ENCODE peak calls at places on chromosomes 3 and 15, in ten cellular contexts. I is lower leg skin, J is spleen, H is breast epithelium, N is prostate gland, B is tibial nerve, R is A549, V is heart left ventricle, L is transverse colon, P is IMR-90. U is an unnamed sample.

GRCh38 chr3:46942079-46942478 is 34.5 kb downstream of the CCDC12 start:
- DNase-seq in P (no peak), B (no peak), J (peak), R (no peak), I (no peak), N (no peak), L (peak), V (peak), H (no peak), U (no peak)

GRCh38 chr15:77904436-77904821 is 173.1 kb downstream of the TBC1D2B start:
- DNase-seq in N (no peak), L (no peak), B (no peak), J (peak), H (no peak), R (no peak), I (no peak), P (no peak), V (peak), U (no peak)

GRCh38 chr3:109927726-109928125 is 590.4 kb upstream of the DPPA4 start:
- DNase-seq in H (no peak), L (no peak), V (no peak), I (no peak), P (peak), J (no peak), B (no peak), R (peak), N (no peak), U (no peak)

GRCh38 chr3:141114816-141115458 is 63.8 kb downstream of the SPSB4 start:
- DNase-seq in I (peak), L (no peak), N (no peak), V (no peak), J (no peak), R (peak), H (no peak), P (no peak), B (no peak), U (peak)

GRCh38 chr3:12371525-12372140 is 82.8 kb downstream of the PPARG start:
- DNase-seq in I (no peak), P (peak), H (no peak), V (peak), N (no peak), L (no peak), B (no peak), J (no peak), R (no peak), U (no peak)

GRCh38 chr15:80507638-80508316 is 103.6 kb downstream of the ARNT2 start:
- DNase-seq in I (no peak), L (no peak), H (peak), V (no peak), N (no peak), J (no peak), R (no peak), B (no peak), P (peak), U (peak)

GRCh38 chr3:121574449-121574848 is 6.7 kb downstream of the ARGFX start:
- DNase-seq in N (no peak), H (no peak), V (no peak), P (peak), R (peak), J (no peak), B (no peak), L (peak), I (no peak), U (no peak)

GRCh38 chr3:126125341-126125740 is 41.4 kb upstream of the SLC41A3 start:
- DNase-seq in N (no peak), V (no peak), I (no peak), J (peak), B (no peak), R (no peak), L (peak), H (no peak), P (no peak), U (peak)

GRCh38 chr15:45378149-45378912 is at the start of gene GATM:
- DNase-seq in V (peak), P (peak), B (peak), N (peak), L (peak), J (peak), I (peak), H (peak), R (peak), U (no peak)

GRCh38 chr15:78072080-78072892 is 5.2 kb downstream of the TBC1D2B start:
- DNase-seq in J (no peak), R (no peak), N (no peak), V (no peak), I (no peak), H (no peak), B (no peak), L (peak), P (peak), U (no peak)

GRCh38 chr3:184740509-184741258 is 28.8 kb upstream of the MAGEF1 start:
- DNase-seq in V (no peak), R (no peak), J (peak), B (no peak), H (peak), P (peak), L (no peak), I (peak), N (peak), U (no peak)

GRCh38 chr15:80904941-80905532 is 84.6 kb downstream of the MESD start:
- DNase-seq in B (no peak), J (peak), V (no peak), I (no peak), R (no peak), L (no peak), P (peak), N (no peak), H (no peak), U (no peak)

GRCh38 chr3:87435926-87436630 is 159.7 kb upstream of the POU1F1 start:
- DNase-seq in N (no peak), R (no peak), P (no peak), H (no peak), I (no peak), L (no peak), J (no peak), B (no peak), V (no peak), U (no peak)

GRCh38 chr15:100515758-100516157 is 13.0 kb downstream of the CERS3 start:
- DNase-seq in R (no peak), B (no peak), N (no peak), P (no peak), J (no peak), H (no peak), V (no peak), L (no peak), I (no peak), U (no peak)

GRCh38 chr3:39962566-39962965 is 153.2 kb downstream of the MYRIP start:
- DNase-seq in J (no peak), R (no peak), N (no peak), B (no peak), V (no peak), H (no peak), P (no peak), I (no peak), L (no peak), U (no peak)

DNA sequence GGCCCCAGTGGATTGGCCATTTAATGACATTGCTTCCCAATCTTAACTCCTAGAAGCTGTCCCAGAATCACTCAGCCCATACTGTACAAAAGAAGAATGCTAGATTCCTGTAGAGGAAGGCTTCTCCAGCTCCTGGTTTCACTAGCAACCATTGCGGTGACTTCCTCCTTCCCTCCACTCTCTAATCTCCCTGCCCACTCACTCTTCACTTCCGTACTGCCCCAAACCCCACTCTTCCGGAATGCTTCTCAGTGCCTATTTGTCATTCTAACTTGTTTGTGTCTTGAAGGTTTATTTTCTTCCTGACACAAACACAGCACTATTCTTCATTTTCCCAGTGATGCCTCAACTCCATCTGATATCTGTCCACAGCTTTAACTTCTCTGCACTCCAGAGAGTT is 97.1 kb upstream of the SPATA16 start:
- DNase-seq in J (no peak), N (no peak), H (no peak), P (no peak), V (no peak), L (no peak), R (no peak), B (no peak), I (no peak), U (no peak)
- TF ChIP-seq CTCF in J (no peak), N (no peak), H (no peak), P (no peak), V (no peak), L (no peak), R (no peak), B (no peak), I (no peak), U (no peak)

DNA sequence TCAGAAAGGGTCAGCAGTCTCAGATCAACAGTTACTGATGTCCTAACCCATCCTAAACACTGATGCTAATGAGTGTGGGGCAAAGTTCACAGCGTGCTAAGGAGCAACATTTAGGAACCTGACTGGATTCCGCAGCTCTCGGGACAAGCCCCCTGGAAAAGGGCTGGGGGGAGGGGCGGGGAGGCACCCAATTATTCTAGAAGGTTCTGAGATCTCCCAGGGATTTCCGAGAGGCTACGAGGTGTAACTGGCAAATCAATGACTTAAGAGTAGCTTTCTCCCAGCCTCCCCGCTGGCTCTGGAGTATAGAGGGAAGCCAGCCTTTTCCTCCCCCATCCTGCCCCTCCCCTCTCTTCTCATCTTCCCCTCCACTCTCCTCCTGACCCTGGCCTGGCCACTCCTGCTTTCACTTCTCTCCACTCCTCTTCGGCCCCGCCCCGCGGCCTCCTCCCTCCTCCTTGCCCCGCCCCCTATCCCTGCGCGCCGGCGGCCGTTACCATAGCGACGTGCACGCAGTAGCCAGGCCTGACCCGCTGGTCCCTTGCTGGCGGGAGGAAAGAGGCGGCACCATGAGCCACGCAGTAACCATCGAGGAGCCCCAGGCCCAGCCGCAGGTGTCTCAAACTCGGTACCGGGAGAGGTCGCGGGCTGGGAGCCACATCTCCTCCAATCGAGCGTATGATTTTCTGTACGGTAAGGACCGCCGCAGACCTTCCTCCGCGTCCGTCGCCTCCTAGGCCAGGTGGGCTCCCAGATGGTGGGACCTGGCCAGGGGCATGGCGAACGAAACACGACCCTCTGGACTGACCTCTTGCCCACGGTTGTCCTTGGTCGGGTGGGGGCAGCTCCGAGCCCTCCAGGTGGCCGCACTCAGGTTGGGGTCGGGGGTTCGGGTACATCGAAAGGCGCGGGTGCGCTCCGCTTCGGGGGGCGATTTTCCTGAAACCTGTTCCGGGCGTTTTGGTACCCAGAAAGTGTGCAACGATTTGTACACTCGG is at the start of gene CFAP91:
- DNase-seq in H (peak), P (peak), N (peak), R (peak), B (peak), L (peak), V (peak), I (peak), J (peak), U (peak)
- TF ChIP-seq POLR2A in H (no peak), P (no peak), N (no peak), R (no peak), B (peak), L (no peak), V (no peak), I (no peak), J (no peak), U (no peak)

DNA sequence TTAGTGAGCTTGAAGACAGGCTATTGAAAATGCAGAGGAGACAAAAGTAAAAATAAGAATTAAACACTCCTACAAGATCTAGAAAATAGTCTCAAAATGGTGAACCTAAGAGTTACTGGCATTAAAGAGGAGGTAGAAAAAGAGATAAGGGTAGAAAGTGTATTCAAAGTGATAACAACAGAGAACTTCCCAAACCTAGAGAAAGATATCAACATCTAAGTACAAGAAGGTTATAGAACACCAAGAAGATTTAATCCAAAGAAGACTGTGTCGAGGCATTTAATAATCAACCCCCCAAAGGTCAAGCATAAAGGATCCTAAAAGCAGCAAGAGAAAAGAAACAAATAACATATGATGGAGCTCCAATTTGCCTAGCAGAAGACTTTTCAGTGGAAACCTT is 23.3 kb downstream of the PDCD10 start:
- DNase-seq in N (no peak), L (no peak), I (no peak), J (no peak), P (no peak), R (no peak), V (no peak), H (no peak), B (no peak), U (no peak)
- TF ChIP-seq CTCF in N (no peak), L (no peak), I (no peak), J (no peak), P (no peak), R (no peak), V (no peak), H (no peak), B (no peak), U (no peak)

GRCh38 chr15:94282269-94283250 is 51.2 kb downstream of the MCTP2 start:
- DNase-seq in B (no peak), V (no peak), P (no peak), L (no peak), I (no peak), J (no peak), R (no peak), N (no peak), H (no peak), U (no peak)

GRCh38 chr15:94286581-94286980 is 55.2 kb downstream of the MCTP2 start:
- DNase-seq in L (no peak), J (no peak), P (no peak), B (no peak), H (no peak), V (no peak), R (no peak), I (no peak), N (no peak), U (no peak)

GRCh38 chr15:94293411-94294402 is 62.3 kb downstream of the MCTP2 start:
- DNase-seq in I (no peak), P (peak), L (no peak), J (no peak), N (no peak), V (no peak), H (no peak), B (no peak), R (no peak), U (no peak)

DNA sequence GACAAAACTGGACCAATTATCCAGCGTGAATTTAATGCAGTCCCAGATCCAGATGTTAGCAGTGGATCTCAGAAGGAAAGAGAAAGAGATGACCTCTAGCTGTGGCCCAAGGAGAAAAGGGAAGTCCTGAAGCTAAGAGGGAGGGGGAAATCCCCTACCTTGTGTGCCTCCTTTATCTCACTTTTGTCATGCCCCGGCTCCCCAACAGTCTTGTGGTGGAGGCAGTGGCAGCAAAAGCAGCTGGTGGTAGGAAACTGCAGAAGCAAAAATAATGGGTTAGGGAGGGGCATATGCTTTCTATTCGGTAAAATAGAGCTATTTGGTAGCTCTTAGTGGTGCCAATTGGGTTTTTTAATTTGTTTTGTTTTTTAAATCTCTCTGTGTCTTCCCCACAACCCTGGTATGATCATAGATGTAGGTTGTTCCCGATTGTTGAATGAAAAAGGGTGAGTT is 56.5 kb downstream of the MCTP2 start:
- DNase-seq in V (no peak), B (no peak), J (peak), P (no peak), I (no peak), N (no peak), R (no peak), H (no peak), L (peak), U (no peak)
- TF ChIP-seq POLR2A in V (no peak), B (no peak), J (no peak), P (no peak), I (no peak), N (no peak), R (no peak), H (no peak), L (no peak), U (no peak)

GRCh38 chr3:29280675-29281264 is at the start of gene RBMS3:
- DNase-seq in P (peak), V (peak), R (peak), L (peak), I (peak), J (peak), H (peak), B (peak), N (peak), U (peak)
- TF ChIP-seq CTCF in P (peak), V (peak), R (peak), L (peak), I (no peak), J (peak), H (peak), B (peak), N (peak), U (no peak)

DNA sequence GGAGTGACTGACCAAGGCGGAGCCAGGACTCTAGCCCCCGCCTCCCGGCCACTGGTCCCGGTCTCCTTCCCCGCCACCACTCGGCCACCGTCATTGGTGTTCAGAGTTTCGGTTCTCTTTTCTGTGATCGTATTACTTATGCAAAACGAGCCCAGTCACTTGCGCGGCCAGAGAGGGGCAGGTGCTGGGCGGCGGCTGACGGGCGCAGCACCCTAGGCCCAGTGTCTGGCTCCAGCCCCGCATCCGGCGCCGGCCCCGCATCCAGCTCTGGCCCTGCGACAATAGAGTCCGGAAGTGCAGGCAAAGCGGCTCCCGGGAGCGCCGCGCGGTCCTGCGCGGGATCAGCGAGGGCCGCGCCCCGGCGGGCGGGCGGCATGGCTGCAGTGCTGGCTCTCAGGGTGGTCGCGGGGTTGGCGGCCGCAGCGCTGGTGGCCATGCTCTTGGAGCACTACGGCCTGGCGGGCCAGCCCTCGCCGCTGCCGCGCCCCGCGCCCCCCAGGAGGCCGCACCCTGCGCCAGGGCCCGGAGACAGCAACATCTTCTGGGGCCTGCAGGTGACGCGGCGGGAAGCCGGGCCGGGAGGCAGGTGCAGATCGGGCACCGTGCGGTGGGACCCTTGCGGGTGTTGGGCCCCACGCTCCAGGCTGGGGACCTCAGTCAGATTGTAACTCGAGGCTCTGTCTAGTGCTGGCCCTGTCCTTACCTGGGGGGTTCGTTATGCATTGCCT is at the start of gene TMEM62:
- DNase-seq in V (peak), B (peak), H (peak), N (peak), I (peak), P (peak), R (peak), J (peak), L (peak), U (no peak)
- TF ChIP-seq POLR2A in V (peak), B (peak), H (no peak), N (peak), I (no peak), P (no peak), R (peak), J (peak), L (peak), U (no peak)

GRCh38 chr15:39179980-39180379 is 400.9 kb upstream of the THBS1 start:
- DNase-seq in V (no peak), B (no peak), P (peak), L (no peak), N (no peak), R (no peak), J (no peak), H (no peak), I (no peak), U (no peak)
- TF ChIP-seq CTCF in V (no peak), B (no peak), P (no peak), L (no peak), N (no peak), R (no peak), J (no peak), H (no peak), I (no peak), U (no peak)

GRCh38 chr3:48502728-48503168 is 1.2 kb downstream of the SHISA5 start:
- DNase-seq in N (peak), B (peak), J (no peak), I (peak), V (no peak), P (no peak), H (peak), L (peak), R (no peak), U (no peak)

GRCh38 chr3:48502121-48502520 is 1.9 kb downstream of the SHISA5 start:
- DNase-seq in V (no peak), R (no peak), I (no peak), H (no peak), N (no peak), J (no peak), P (no peak), B (no peak), L (no peak), U (no peak)

GRCh38 chr3:48503406-48504050 is 446 bp downstream of the SHISA5 start:
- DNase-seq in H (peak), J (peak), B (peak), N (peak), L (peak), I (peak), P (peak), R (no peak), V (peak), U (peak)

GRCh38 chr3:48505146-48505545 is 1.2 kb upstream of the SHISA5 start:
- DNase-seq in H (no peak), P (no peak), N (no peak), B (no peak), V (no peak), I (no peak), J (peak), L (no peak), R (no peak), U (no peak)

GRCh38 chr3:48504051-48504946 is at the start of gene SHISA5:
- DNase-seq in B (peak), L (peak), P (peak), V (peak), J (peak), R (peak), H (peak), I (peak), N (peak), U (no peak)
- TF ChIP-seq POLR2A in B (peak), L (no peak), P (no peak), V (peak), J (no peak), R (peak), H (no peak), I (no peak), N (peak), U (no peak)

GRCh38 chr15:51048308-51048707 is 46.4 kb downstream of the TNFAIP8L3 start:
- DNase-seq in V (no peak), I (no peak), J (no peak), R (no peak), L (no peak), H (no peak), N (no peak), B (no peak), P (no peak), U (no peak)

GRCh38 chr15:51044037-51044712 is 50.5 kb downstream of the TNFAIP8L3 start:
- DNase-seq in P (no peak), B (no peak), L (no peak), V (no peak), I (no peak), H (no peak), N (no peak), R (no peak), J (no peak), U (no peak)

GRCh38 chr15:51051776-51052175 is 42.9 kb downstream of the TNFAIP8L3 start:
- DNase-seq in N (peak), H (peak), J (no peak), R (no peak), L (peak), P (no peak), B (no peak), V (peak), I (peak), U (no peak)

GRCh38 chr15:51046799-51047449 is 47.8 kb downstream of the TNFAIP8L3 start:
- DNase-seq in N (no peak), L (peak), R (no peak), B (no peak), I (no peak), V (no peak), J (no peak), H (no peak), P (peak), U (no peak)

GRCh38 chr15:51046016-51046415 is 48.7 kb downstream of the TNFAIP8L3 start:
- DNase-seq in L (no peak), V (no peak), J (no peak), I (no peak), N (no peak), R (no peak), B (no peak), P (no peak), H (no peak), U (no peak)
- TF ChIP-seq CTCF in L (no peak), V (no peak), J (no peak), I (no peak), N (no peak), R (no peak), B (no peak), P (no peak), H (no peak), U (no peak)